ENCODE peak calls at places on chromosome 4, in seven cellular contexts. V, S, D, T, E, O and A are unnamed samples.

GRCh38 chr4:180394307-180394706 is 1848.9 kb upstream of the TENM3 start:
- DNase-seq in S (no peak), E (no peak), V (no peak), O (no peak), T (no peak), D (no peak), A (no peak)

GRCh38 chr4:153333874-153334273 is 10.6 kb upstream of the MND1 start:
- DNase-seq in S (no peak), D (peak), O (no peak), E (no peak), T (no peak), V (no peak), A (no peak)

GRCh38 chr4:169821402-169821801 is 63.7 kb upstream of the HPF1 start:
- DNase-seq in E (no peak), V (no peak), O (no peak), T (no peak), D (no peak), S (no peak), A (no peak)

GRCh38 chr4:101643201-101643600 is 147.3 kb upstream of the BANK1 start:
- DNase-seq in V (no peak), O (no peak), T (no peak), D (no peak), E (peak), S (no peak), A (no peak)

GRCh38 chr4:37567781-37568180 is 118.4 kb downstream of the RELL1 start:
- DNase-seq in T (no peak), O (no peak), E (no peak), S (no peak), V (no peak), D (peak), A (no peak)

GRCh38 chr4:6208416-6208815 is 8.1 kb upstream of the JAKMIP1 start:
- DNase-seq in O (no peak), S (no peak), V (no peak), T (peak), D (no peak), E (no peak), A (peak)

GRCh38 chr4:188178276-188178675 is 39.0 kb downstream of the TRIML1 start:
- DNase-seq in S (no peak), T (no peak), O (no peak), D (peak), V (no peak), E (no peak), A (no peak)

GRCh38 chr4:11397146-11397545 is 31.5 kb downstream of the HS3ST1 start:
- DNase-seq in D (no peak), T (no peak), S (no peak), E (peak), V (no peak), O (no peak), A (no peak)

GRCh38 chr4:101825953-101826352 is 35.4 kb downstream of the BANK1 start:
- DNase-seq in V (no peak), D (no peak), O (no peak), E (no peak), T (no peak), S (no peak), A (no peak)

GRCh38 chr4:144646523-144647094 is 653 bp downstream of the HHIP start:
- DNase-seq in V (no peak), E (no peak), O (no peak), T (no peak), S (no peak), D (no peak), A (no peak)

GRCh38 chr4:144647095-144647959 is 1.4 kb downstream of the HHIP start:
- DNase-seq in E (no peak), T (no peak), D (peak), S (no peak), V (no peak), O (no peak), A (no peak)

GRCh38 chr4:144648042-144648441 is 2.1 kb downstream of the HHIP start:
- DNase-seq in O (no peak), T (no peak), E (no peak), V (no peak), S (no peak), D (no peak), A (no peak)

GRCh38 chr4:144650311-144650820 is 4.4 kb downstream of the HHIP start:
- DNase-seq in S (no peak), E (no peak), V (no peak), D (no peak), O (no peak), T (no peak), A (no peak)

DNA sequence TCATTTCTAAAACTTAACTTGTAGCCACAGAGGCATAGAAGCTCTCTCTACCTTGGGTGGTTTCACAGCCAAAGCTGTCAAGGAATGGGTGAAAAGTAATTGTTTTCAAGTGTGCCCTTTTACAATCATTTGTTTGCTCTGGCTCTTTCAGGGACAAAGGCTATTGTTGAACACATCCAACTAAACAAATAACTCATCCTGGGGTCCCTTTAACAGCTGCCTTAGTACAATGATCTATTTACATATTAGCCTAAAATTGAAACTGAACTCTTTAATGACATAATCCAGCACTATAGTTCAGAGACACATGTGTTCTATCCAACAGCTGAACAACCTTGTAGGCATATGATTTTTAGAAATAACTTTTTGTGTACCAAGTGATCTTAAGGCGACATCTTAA is 3.7 kb downstream of the HHIP start:
- DNase-seq in S (no peak), D (no peak), T (no peak), E (no peak), V (no peak), O (no peak), A (no peak)
- H3K4me3 ChIP-seq in S (no peak), D (no peak), T (no peak), E (no peak), V (no peak), O (no peak), A (no peak)

GRCh38 chr4:99949999-99950912 is at the start of gene H2AZ1:
- DNase-seq in D (peak), E (peak), S (peak), O (peak), T (peak), V (peak), A (peak)
- TF ChIP-seq CTCF in D (no peak), E (no peak), S (no peak), O (no peak), T (no peak), V (no peak), A (no peak)

GRCh38 chr4:38861791-38862190 is 5.2 kb upstream of the TLR6 start:
- DNase-seq in S (no peak), V (no peak), O (no peak), D (no peak), T (no peak), E (no peak), A (no peak)

GRCh38 chr4:38868055-38868965 is 704 bp downstream of the FAM114A1 start:
- DNase-seq in S (peak), O (peak), V (peak), E (no peak), T (peak), D (peak), A (peak)

GRCh38 chr4:38867478-38868054 is at the start of gene FAM114A1:
- DNase-seq in O (peak), D (peak), V (peak), T (peak), E (no peak), S (peak), A (peak)

GRCh38 chr4:38866973-38867477 is 581 bp upstream of the FAM114A1 start:
- DNase-seq in T (no peak), O (no peak), D (no peak), E (no peak), S (no peak), V (no peak), A (no peak)

DNA sequence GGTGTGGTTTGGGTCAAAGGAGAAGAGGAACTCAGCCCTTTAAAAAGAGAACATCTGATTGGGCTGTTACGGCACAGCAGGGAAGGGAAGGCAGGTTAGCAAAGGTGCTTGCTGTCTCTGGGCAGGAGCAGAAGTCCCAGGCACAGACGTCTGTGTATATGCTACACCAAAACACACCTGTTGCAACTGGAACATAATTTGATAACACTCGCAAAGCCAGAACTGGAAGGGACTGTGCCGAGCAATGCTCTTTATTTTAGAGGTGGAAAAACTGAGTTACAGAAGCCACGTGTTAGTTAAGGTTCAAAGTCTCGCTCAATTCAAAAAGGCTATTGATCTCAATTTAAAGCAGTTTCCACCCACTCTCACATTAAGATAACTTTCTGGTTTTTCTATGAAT is 2.2 kb upstream of the FAM114A1 start:
- DNase-seq in T (peak), V (no peak), S (no peak), D (no peak), E (no peak), O (no peak), A (no peak)
- TF ChIP-seq POLR2A in T (no peak), V (no peak), S (no peak), D (no peak), E (no peak), O (no peak), A (no peak)

DNA sequence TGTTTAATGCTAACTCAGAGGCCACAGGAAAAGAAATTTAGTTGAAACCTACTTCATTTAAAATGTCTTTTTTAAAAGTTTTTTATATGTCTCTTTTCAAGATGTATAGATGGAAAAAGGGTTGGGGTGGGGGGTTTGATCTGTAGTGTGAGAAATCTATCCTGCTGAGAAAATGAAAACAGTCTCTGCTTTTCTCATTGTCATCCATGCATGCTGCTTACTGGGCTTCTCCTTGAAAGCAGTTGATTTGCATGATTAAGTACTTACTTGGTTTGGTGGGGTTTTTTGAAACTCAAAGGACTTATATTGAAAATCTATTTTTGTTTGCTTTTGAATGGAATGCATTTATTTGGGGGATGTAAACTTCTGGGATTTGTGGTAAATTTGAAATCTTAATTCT is 313.6 kb upstream of the DKK2 start:
- DNase-seq in E (no peak), V (no peak), T (no peak), O (no peak), D (no peak), S (no peak), A (no peak)
- H3K4me3 ChIP-seq in E (no peak), V (no peak), T (no peak), O (no peak), D (no peak), S (no peak), A (no peak)

DNA sequence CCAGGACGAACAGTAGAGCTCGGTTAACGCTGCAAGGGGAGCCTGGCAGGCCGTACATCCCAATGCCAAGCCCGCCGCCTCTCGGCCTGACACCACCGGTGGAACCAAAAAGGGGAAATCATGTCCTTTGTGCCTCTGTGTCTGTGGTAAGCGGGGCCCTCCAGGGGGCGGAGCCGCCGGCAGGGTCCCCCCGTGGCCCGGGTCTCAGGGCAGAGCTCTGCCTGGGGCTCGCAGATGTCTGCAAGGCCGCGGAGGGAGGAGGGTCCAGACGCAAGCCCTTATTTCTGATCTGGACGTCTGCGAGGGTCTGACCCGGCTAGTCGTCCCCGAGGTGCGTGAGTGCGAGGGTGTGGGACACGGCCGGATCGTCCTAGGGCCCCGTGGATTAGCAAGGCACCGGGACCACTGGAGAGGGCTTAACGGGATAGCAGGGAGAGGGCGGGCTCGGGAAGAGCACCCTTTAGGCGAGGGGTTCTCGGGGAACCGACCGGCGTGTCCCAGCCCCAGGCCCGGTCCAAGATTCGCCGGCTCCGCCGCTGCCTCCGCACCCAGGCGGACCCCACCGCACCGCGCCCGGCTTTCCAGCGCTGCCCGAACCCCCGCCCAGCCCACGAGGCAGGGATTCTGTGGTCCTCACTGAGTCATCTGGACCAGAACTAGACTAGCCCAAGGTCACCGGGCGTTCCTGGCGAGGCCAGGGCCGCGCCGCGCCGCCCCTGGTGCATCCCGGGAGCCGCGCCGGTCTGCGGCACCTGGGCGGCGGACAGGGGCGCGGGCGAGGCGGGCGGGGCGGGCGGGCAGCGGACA is 858 bp upstream of the FAM193A start:
- DNase-seq in O (no peak), T (peak), D (peak), S (peak), V (peak), E (no peak), A (peak)
- TF ChIP-seq CTCF in O (no peak), T (no peak), D (no peak), S (no peak), V (no peak), E (no peak), A (no peak)